ENCODE peak calls at places on chromosomes 6 and 20, in seven cellular contexts. P is neuronal stem cell, A is BE2C, B is fibroblast of lung, R is EL, O is transverse colon, H is COR-L47. E is an unnamed sample.

GRCh38 chr6:154513601-154514320 is 3.3 kb upstream of the CNKSR3 start:
- DNase-seq in P (no peak), A (no peak), B (no peak), R (no peak), O (no peak), H (no peak), E (no peak)

GRCh38 chr6:140485740-140486467 is 1111.5 kb upstream of the CITED2 start:
- DNase-seq in P (no peak), A (no peak), B (peak), R (peak), O (no peak), H (no peak), E (peak)

GRCh38 chr6:44960898-44961297 is 367.2 kb upstream of the RUNX2 start:
- DNase-seq in P (no peak), A (no peak), B (peak), R (peak), O (no peak), H (no peak), E (peak)

GRCh38 chr20:61311656-61312387 is 59.8 kb downstream of the CDH4 start:
- DNase-seq in P (no peak), A (no peak), B (no peak), R (no peak), O (no peak), H (no peak), E (no peak)

GRCh38 chr6:21836772-21837460 is 243.4 kb downstream of the SOX4 start:
- DNase-seq in P (no peak), A (peak), B (no peak), R (no peak), O (no peak), H (no peak), E (no peak)

GRCh38 chr20:11180186-11180585 is 506.4 kb upstream of the JAG1 start:
- DNase-seq in P (no peak), A (no peak), B (no peak), R (no peak), O (no peak), H (no peak), E (no peak)

GRCh38 chr20:6028795-6029194 is 25.1 kb downstream of the LRRN4 start:
- DNase-seq in P (no peak), A (no peak), B (no peak), R (no peak), O (no peak), H (no peak), E (no peak)

GRCh38 chr20:10635476-10636208 is 38.2 kb downstream of the JAG1 start:
- DNase-seq in P (no peak), A (no peak), B (no peak), R (peak), O (no peak), H (no peak), E (peak)

GRCh38 chr6:1596088-1596852 is 13.4 kb upstream of the FOXC1 start:
- DNase-seq in P (no peak), A (peak), B (peak), R (peak), O (peak), H (peak), E (no peak)

GRCh38 chr20:51493346-51493791 is 49.1 kb downstream of the NFATC2 start:
- DNase-seq in P (no peak), A (no peak), B (no peak), R (no peak), O (no peak), H (no peak), E (no peak)

GRCh38 chr20:51413753-51414323 is 128.7 kb downstream of the NFATC2 start:
- DNase-seq in P (no peak), A (no peak), B (no peak), R (no peak), O (no peak), H (no peak), E (no peak)

GRCh38 chr6:150588862-150589499 is 10.7 kb upstream of the PLEKHG1 start:
- DNase-seq in P (no peak), A (no peak), B (no peak), R (no peak), O (no peak), H (no peak), E (no peak)

GRCh38 chr20:56249244-56249955 is 868 bp downstream of the MC3R start:
- DNase-seq in P (no peak), A (peak), B (no peak), R (peak), O (peak), H (peak), E (peak)

GRCh38 chr6:37698264-37699137 is 818 bp upstream of the MDGA1 start:
- DNase-seq in P (no peak), A (peak), B (peak), R (peak), O (peak), H (no peak), E (peak)

GRCh38 chr6:31495580-31495979 is 2.4 kb upstream of the MICB start:
- DNase-seq in P (no peak), A (no peak), B (peak), R (peak), O (no peak), H (no peak), E (peak)

GRCh38 chr20:36491901-36492617 is 49.3 kb upstream of the MYL9 start:
- DNase-seq in P (no peak), A (no peak), B (no peak), R (peak), O (peak), H (no peak), E (peak)

GRCh38 chr20:49888341-49889244 is 26.7 kb downstream of the SPATA2 start:
- DNase-seq in P (peak), A (peak), B (peak), R (peak), O (peak), H (peak), E (peak)

GRCh38 chr6:121055572-121056163 is 278.6 kb downstream of the TBC1D32 start:
- DNase-seq in P (peak), A (no peak), B (peak), R (peak), O (no peak), H (no peak), E (peak)

GRCh38 chr6:34521463-34522288 is 34.5 kb downstream of the SPDEF start:
- DNase-seq in P (no peak), A (no peak), B (no peak), R (no peak), O (no peak), H (no peak), E (no peak)

GRCh38 chr6:22825210-22825609 is 255.8 kb downstream of the HDGFL1 start:
- DNase-seq in P (no peak), A (no peak), B (no peak), R (no peak), O (no peak), H (no peak), E (no peak)

GRCh38 chr6:160393966-160394653 is 45.9 kb downstream of the SLC22A3 start:
- DNase-seq in P (no peak), A (no peak), B (no peak), R (no peak), O (no peak), H (no peak), E (no peak)

GRCh38 chr20:53883098-53883762 is 187.2 kb downstream of the BCAS1 start:
- DNase-seq in P (no peak), A (no peak), B (no peak), R (peak), O (no peak), H (no peak), E (peak)

GRCh38 chr20:62938105-62938888 is at the start of gene GID8:
- DNase-seq in P (no peak), A (peak), B (peak), R (peak), O (peak), H (no peak), E (peak)

GRCh38 chr6:88072462-88072861 is 24.8 kb downstream of the SPACA1 start:
- DNase-seq in P (no peak), A (no peak), B (no peak), R (no peak), O (no peak), H (no peak), E (no peak)

GRCh38 chr20:13929836-13930235 is 60.6 kb downstream of the SEL1L2 start:
- DNase-seq in P (no peak), A (no peak), B (no peak), R (no peak), O (no peak), H (no peak), E (no peak)

GRCh38 chr6:108556250-108556649 is 4.5 kb upstream of the FOXO3 start:
- DNase-seq in P (no peak), A (no peak), B (no peak), R (no peak), O (no peak), H (no peak), E (no peak)

GRCh38 chr6:114419175-114419574 is 76.4 kb upstream of the HS3ST5 start:
- DNase-seq in P (no peak), A (no peak), B (no peak), R (no peak), O (no peak), H (no peak), E (peak)

GRCh38 chr6:4809999-4810918 is 34.1 kb downstream of the CDYL start:
- DNase-seq in P (no peak), A (no peak), B (peak), R (peak), O (no peak), H (no peak), E (peak)

GRCh38 chr20:63643966-63644365 is 9.3 kb downstream of the STMN3 start:
- DNase-seq in P (no peak), A (no peak), B (no peak), R (no peak), O (no peak), H (no peak), E (no peak)

GRCh38 chr6:52416629-52417151 is 3.5 kb upstream of the EFHC1 start:
- DNase-seq in P (peak), A (peak), B (peak), R (peak), O (no peak), H (peak), E (peak)

GRCh38 chr20:57467742-57468141 is 57.2 kb downstream of the CTCFL start:
- DNase-seq in P (no peak), A (no peak), B (no peak), R (no peak), O (no peak), H (no peak), E (no peak)

GRCh38 chr6:128114164-128114563 is 213.3 kb upstream of the THEMIS start:
- DNase-seq in P (no peak), A (no peak), B (no peak), R (no peak), O (no peak), H (no peak), E (no peak)

GRCh38 chr6:17429381-17430061 is 36.1 kb downstream of the CAP2 start:
- DNase-seq in P (no peak), A (no peak), B (peak), R (peak), O (no peak), H (no peak), E (peak)

GRCh38 chr6:37624121-37624520 is 73.6 kb downstream of the MDGA1 start:
- DNase-seq in P (no peak), A (peak), B (no peak), R (peak), O (no peak), H (peak), E (no peak)

GRCh38 chr20:17758010-17758409 is 58.2 kb downstream of the BANF2 start:
- DNase-seq in P (no peak), A (no peak), B (no peak), R (no peak), O (no peak), H (no peak), E (no peak)